ENCODE peak calls at places on chromosomes 16 and 17, in four cellular contexts. One of them, this sample, is unnamed.

GRCh38 chr17:46742539-46743270 is 75.8 kb downstream of the WNT3 start:
- DNase-seq in neuronal stem cell: no peak
- DNase-seq in trophoblast cell: no peak
- DNase-seq in IMR-90: peak; percentile 93
- DNase-seq in this sample: no peak

GRCh38 chr17:80771612-80772005 is 220.0 kb upstream of the CHMP6 start:
- DNase-seq in IMR-90: no peak
- DNase-seq in neuronal stem cell: no peak
- DNase-seq in trophoblast cell: no peak
- DNase-seq in this sample: no peak

GRCh38 chr17:9821921-9822320 is at the start of gene GSG1L2:
- DNase-seq in IMR-90: no peak
- DNase-seq in trophoblast cell: no peak
- DNase-seq in neuronal stem cell: no peak
- DNase-seq in this sample: no peak

GRCh38 chr16:89294486-89294885 is 77.0 kb downstream of the ZNF778 start:
- DNase-seq in neuronal stem cell: no peak
- DNase-seq in trophoblast cell: no peak
- DNase-seq in IMR-90: no peak
- DNase-seq in this sample: no peak

GRCh38 chr17:71440513-71440912 is 680.3 kb upstream of the SOX9 start:
- DNase-seq in neuronal stem cell: no peak
- DNase-seq in IMR-90: peak; percentile 15
- DNase-seq in trophoblast cell: no peak
- DNase-seq in this sample: no peak

GRCh38 chr16:3865241-3865640 is 15.3 kb downstream of the CREBBP start:
- DNase-seq in trophoblast cell: no peak
- DNase-seq in IMR-90: no peak
- DNase-seq in neuronal stem cell: no peak
- DNase-seq in this sample: no peak

GRCh38 chr17:67246648-67247415 is 1.8 kb upstream of the HELZ start:
- DNase-seq in IMR-90: peak; percentile 60
- DNase-seq in trophoblast cell: peak; percentile 93
- DNase-seq in neuronal stem cell: no peak
- DNase-seq in this sample: peak; percentile 96

GRCh38 chr17:29645516-29646051 is 22.9 kb upstream of the CORO6 start:
- DNase-seq in IMR-90: peak; percentile 82
- DNase-seq in trophoblast cell: no peak
- DNase-seq in neuronal stem cell: no peak
- DNase-seq in this sample: no peak

GRCh38 chr16:50900391-50900942 is 158.6 kb downstream of the CYLD start:
- DNase-seq in trophoblast cell: no peak
- DNase-seq in neuronal stem cell: no peak
- DNase-seq in IMR-90: no peak
- DNase-seq in this sample: no peak

GRCh38 chr16:25110392-25110947 is 1.1 kb upstream of the LCMT1 start:
- DNase-seq in trophoblast cell: no peak
- DNase-seq in neuronal stem cell: no peak
- DNase-seq in IMR-90: no peak
- DNase-seq in this sample: no peak

GRCh38 chr17:42485680-42486079 is 27.0 kb downstream of the ATP6V0A1 start:
- DNase-seq in neuronal stem cell: no peak
- DNase-seq in trophoblast cell: no peak
- DNase-seq in IMR-90: no peak
- DNase-seq in this sample: no peak

GRCh38 chr17:29571883-29572681 is 3.6 kb downstream of the TP53I13 start:
- DNase-seq in neuronal stem cell: no peak
- DNase-seq in IMR-90: no peak
- DNase-seq in trophoblast cell: no peak
- DNase-seq in this sample: no peak

GRCh38 chr17:8087942-8088230 is 370 bp upstream of the ALOX12B start:
- DNase-seq in IMR-90: no peak
- DNase-seq in trophoblast cell: no peak
- DNase-seq in neuronal stem cell: no peak
- DNase-seq in this sample: no peak

GRCh38 chr17:16491703-16492612 is at the start of gene LRRC75A:
- DNase-seq in IMR-90: peak; percentile 16
- DNase-seq in neuronal stem cell: peak; percentile 76
- DNase-seq in trophoblast cell: no peak
- DNase-seq in this sample: peak; percentile 58

GRCh38 chr16:1691276-1691675 is 13.2 kb downstream of the JPT2 start:
- DNase-seq in trophoblast cell: no peak
- DNase-seq in IMR-90: peak; percentile 59
- DNase-seq in neuronal stem cell: no peak
- DNase-seq in this sample: no peak

GRCh38 chr17:77306790-77307478 is 166.2 kb downstream of the SEC14L1 start:
- DNase-seq in IMR-90: no peak
- DNase-seq in trophoblast cell: peak; percentile 61
- DNase-seq in neuronal stem cell: no peak
- DNase-seq in this sample: no peak

GRCh38 chr17:17119533-17119932 is 77.3 kb downstream of the MPRIP start:
- DNase-seq in neuronal stem cell: no peak
- DNase-seq in trophoblast cell: no peak
- DNase-seq in IMR-90: peak; percentile 86
- DNase-seq in this sample: no peak

GRCh38 chr17:71237903-71238538 is 882.8 kb upstream of the SOX9 start:
- DNase-seq in neuronal stem cell: no peak
- DNase-seq in trophoblast cell: no peak
- DNase-seq in IMR-90: peak; percentile 53
- DNase-seq in this sample: peak; percentile 11

GRCh38 chr16:87570564-87570937 is 31.8 kb upstream of the JPH3 start:
- DNase-seq in neuronal stem cell: no peak
- DNase-seq in trophoblast cell: no peak
- DNase-seq in IMR-90: no peak
- DNase-seq in this sample: no peak

GRCh38 chr17:68456529-68457167 is 648 bp downstream of the WIPI1 start:
- DNase-seq in neuronal stem cell: peak; percentile 55
- DNase-seq in trophoblast cell: peak; percentile 82
- DNase-seq in IMR-90: peak; percentile 90
- DNase-seq in this sample: peak; percentile 94

GRCh38 chr16:51592535-51592934 is 441.5 kb upstream of the SALL1 start:
- DNase-seq in trophoblast cell: no peak
- DNase-seq in IMR-90: no peak
- DNase-seq in neuronal stem cell: no peak
- DNase-seq in this sample: no peak

GRCh38 chr17:7464081-7464480 is 15.3 kb downstream of the ZBTB4 start:
- DNase-seq in IMR-90: no peak
- DNase-seq in neuronal stem cell: no peak
- DNase-seq in trophoblast cell: no peak
- DNase-seq in this sample: no peak

GRCh38 chr17:11006530-11006929 is 168.6 kb upstream of the PIRT start:
- DNase-seq in IMR-90: no peak
- DNase-seq in trophoblast cell: no peak
- DNase-seq in neuronal stem cell: no peak
- DNase-seq in this sample: no peak

GRCh38 chr17:57651451-57651850 is 93.6 kb downstream of the CCDC182 start:
- DNase-seq in neuronal stem cell: no peak
- DNase-seq in trophoblast cell: no peak
- DNase-seq in IMR-90: no peak
- DNase-seq in this sample: no peak

GRCh38 chr17:77948690-77949114 is 9.8 kb upstream of the TNRC6C start:
- DNase-seq in trophoblast cell: no peak
- DNase-seq in neuronal stem cell: no peak
- DNase-seq in IMR-90: peak; percentile 59
- DNase-seq in this sample: peak; percentile 77

DNA sequence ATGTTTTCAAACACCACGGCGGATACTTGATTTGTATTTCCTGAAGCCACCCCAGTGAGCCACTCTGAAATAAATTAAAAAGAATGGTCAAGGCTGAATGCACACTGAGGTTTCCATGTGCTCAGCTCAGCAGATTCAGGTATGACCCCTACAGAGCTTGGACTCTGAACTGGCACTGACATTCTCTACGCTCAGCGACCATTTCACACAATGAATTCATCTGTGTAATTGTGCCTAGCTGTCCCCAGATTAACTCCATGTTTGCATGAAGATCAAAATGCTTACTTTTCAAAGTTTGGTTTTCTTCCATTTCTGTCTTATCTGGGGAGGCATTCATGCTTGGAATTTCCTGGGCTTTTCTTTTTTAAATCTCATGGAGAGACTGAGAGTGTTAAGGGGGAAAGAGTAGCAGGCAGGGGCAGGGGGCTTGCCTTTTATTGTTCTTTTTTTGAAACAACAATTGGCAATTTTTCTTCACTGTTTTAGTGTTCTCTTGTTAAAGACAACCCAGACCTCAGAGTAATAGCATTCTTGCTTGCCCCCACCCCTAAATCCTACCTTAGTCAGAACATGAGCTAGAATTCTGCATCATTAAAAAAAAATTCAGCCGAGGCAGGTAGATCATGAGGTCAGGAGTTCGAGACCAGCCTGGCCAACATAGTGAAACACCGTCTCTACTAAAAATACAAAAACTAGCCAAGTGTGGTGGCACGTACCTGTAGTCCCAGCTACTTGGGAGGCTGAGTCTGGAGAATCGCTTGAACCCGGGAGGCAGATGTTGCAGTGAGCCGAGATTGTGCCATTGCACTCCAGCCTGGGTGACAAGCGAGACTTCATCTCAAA is 85.5 kb upstream of the HNF1B start:
- DNase-seq in neuronal stem cell: no peak
- DNase-seq in trophoblast cell: no peak
- DNase-seq in IMR-90: no peak
- DNase-seq in this sample: no peak
- H4K8ac ChIP-seq in neuronal stem cell: no peak overlapping the region
- H4K8ac ChIP-seq in trophoblast cell: no peak overlapping the region
- H4K8ac ChIP-seq in IMR-90: no peak overlapping the region
- H4K8ac ChIP-seq in this sample: no peak overlapping the region

GRCh38 chr17:60328679-60329078 is 63.3 kb downstream of the USP32 start:
- DNase-seq in neuronal stem cell: no peak
- DNase-seq in IMR-90: no peak
- DNase-seq in trophoblast cell: no peak
- DNase-seq in this sample: no peak
- H4K8ac ChIP-seq in neuronal stem cell: no peak overlapping the region
- H4K8ac ChIP-seq in IMR-90: no peak overlapping the region
- H4K8ac ChIP-seq in trophoblast cell: no peak overlapping the region
- H4K8ac ChIP-seq in this sample: no peak overlapping the region

GRCh38 chr16:67108931-67109406 is 772 bp upstream of the PHAF1 start:
- DNase-seq in neuronal stem cell: no peak
- DNase-seq in IMR-90: no peak
- DNase-seq in trophoblast cell: no peak
- DNase-seq in this sample: no peak
- H4K8ac ChIP-seq in neuronal stem cell: peak overlapping the region; percentile 100
- H4K8ac ChIP-seq in IMR-90: peak overlapping the region; percentile 100
- H4K8ac ChIP-seq in trophoblast cell: peak overlapping the region; percentile 79
- H4K8ac ChIP-seq in this sample: no peak overlapping the region

GRCh38 chr16:30893744-30894539 is at the start of gene BCL7C:
- DNase-seq in neuronal stem cell: peak; percentile 92
- DNase-seq in trophoblast cell: peak; percentile 90
- DNase-seq in IMR-90: peak; percentile 80
- DNase-seq in this sample: peak; percentile 94
- H4K8ac ChIP-seq in neuronal stem cell: peak within 1 kb of the TSS; percentile 88
- H4K8ac ChIP-seq in trophoblast cell: peak within 1 kb of the TSS; percentile 67
- H4K8ac ChIP-seq in IMR-90: peak within 1 kb of the TSS; percentile 98
- H4K8ac ChIP-seq in this sample: no peak within 1 kb of the TSS

GRCh38 chr17:41103896-41104295 is 1.3 kb upstream of the KRTAP4-9 start:
- DNase-seq in trophoblast cell: no peak
- DNase-seq in neuronal stem cell: no peak
- DNase-seq in IMR-90: peak; percentile 34
- DNase-seq in this sample: no peak
- H4K8ac ChIP-seq in trophoblast cell: no peak overlapping the region
- H4K8ac ChIP-seq in neuronal stem cell: no peak overlapping the region
- H4K8ac ChIP-seq in IMR-90: peak overlapping the region; percentile 79
- H4K8ac ChIP-seq in this sample: no peak overlapping the region

GRCh38 chr16:11439216-11439615 is 94.0 kb downstream of the RMI2 start:
- DNase-seq in trophoblast cell: no peak
- DNase-seq in neuronal stem cell: no peak
- DNase-seq in IMR-90: no peak
- DNase-seq in this sample: no peak

GRCh38 chr16:11437069-11437468 is 91.8 kb downstream of the RMI2 start:
- DNase-seq in IMR-90: no peak
- DNase-seq in trophoblast cell: no peak
- DNase-seq in neuronal stem cell: no peak
- DNase-seq in this sample: no peak

GRCh38 chr16:11439790-11440656 is 94.8 kb downstream of the RMI2 start:
- DNase-seq in IMR-90: no peak
- DNase-seq in neuronal stem cell: no peak
- DNase-seq in trophoblast cell: no peak
- DNase-seq in this sample: peak; percentile 8

GRCh38 chr16:11445486-11445885 is 100.2 kb downstream of the RMI2 start:
- DNase-seq in neuronal stem cell: no peak
- DNase-seq in trophoblast cell: no peak
- DNase-seq in IMR-90: no peak
- DNase-seq in this sample: no peak

GRCh38 chr16:11440657-11441012 is 95.4 kb downstream of the RMI2 start:
- DNase-seq in trophoblast cell: no peak
- DNase-seq in neuronal stem cell: no peak
- DNase-seq in IMR-90: no peak
- DNase-seq in this sample: no peak
- H4K8ac ChIP-seq in trophoblast cell: no peak overlapping the region
- H4K8ac ChIP-seq in neuronal stem cell: no peak overlapping the region
- H4K8ac ChIP-seq in IMR-90: no peak overlapping the region
- H4K8ac ChIP-seq in this sample: no peak overlapping the region

DNA sequence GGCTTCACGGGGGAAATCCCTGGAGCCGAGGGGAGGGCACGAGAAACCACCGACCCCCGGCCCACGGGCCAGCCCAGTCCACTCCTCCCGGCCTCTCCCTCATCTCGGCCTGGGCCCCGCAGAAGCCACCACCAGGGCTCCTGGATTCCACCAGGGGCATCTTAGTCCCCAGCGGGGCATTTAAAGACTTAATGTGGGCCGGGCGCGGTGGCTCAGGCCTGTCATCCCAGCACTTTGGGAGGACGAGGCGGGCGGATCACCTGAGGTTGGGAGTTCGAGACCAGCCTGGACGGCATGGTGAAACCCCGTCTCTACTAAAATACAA is 24.1 kb upstream of the ABR start:
- DNase-seq in neuronal stem cell: no peak
- DNase-seq in IMR-90: no peak
- DNase-seq in trophoblast cell: peak; percentile 27
- DNase-seq in this sample: no peak
- H4K8ac ChIP-seq in neuronal stem cell: no peak overlapping the region
- H4K8ac ChIP-seq in IMR-90: no peak overlapping the region
- H4K8ac ChIP-seq in trophoblast cell: peak overlapping the region; percentile 74
- H4K8ac ChIP-seq in this sample: no peak overlapping the region

This sample was measured in mesendoderm.